ENCODE peak calls at places on chromosome 20, in six cellular contexts. One of them, this sample, is unnamed.

GRCh38 chr20:6886065-6886729 is 118.7 kb downstream of the BMP2 start:
- DNase-seq in HepG2: no peak
- DNase-seq in K562: no peak
- DNase-seq in H1: no peak
- DNase-seq in WTC11: peak; percentile 29
- DNase-seq in GM12878: no peak
- DNase-seq in this sample: peak; percentile 24

GRCh38 chr20:46683939-46684750 is 5.1 kb downstream of the TP53RK start:
- DNase-seq in GM12878: no peak
- DNase-seq in H1: peak; percentile 79
- DNase-seq in K562: peak; percentile 92
- DNase-seq in WTC11: peak; percentile 75
- DNase-seq in HepG2: no peak
- DNase-seq in this sample: peak; percentile 92

GRCh38 chr20:63159826-63160640 is 55.9 kb downstream of the YTHDF1 start:
- DNase-seq in H1: no peak
- DNase-seq in GM12878: no peak
- DNase-seq in WTC11: no peak
- DNase-seq in K562: no peak
- DNase-seq in HepG2: no peak
- DNase-seq in this sample: no peak

GRCh38 chr20:11769825-11770224 is 147.9 kb upstream of the BTBD3 start:
- DNase-seq in HepG2: no peak
- DNase-seq in H1: no peak
- DNase-seq in GM12878: no peak
- DNase-seq in K562: no peak
- DNase-seq in WTC11: no peak
- DNase-seq in this sample: no peak

GRCh38 chr20:51023617-51024155 is 779 bp upstream of the KCNG1 start:
- DNase-seq in K562: no peak
- DNase-seq in H1: peak; percentile 63
- DNase-seq in WTC11: peak; percentile 34
- DNase-seq in HepG2: no peak
- DNase-seq in GM12878: no peak
- DNase-seq in this sample: peak; percentile 36

GRCh38 chr20:11128131-11128831 is 454.5 kb upstream of the JAG1 start:
- DNase-seq in HepG2: no peak
- DNase-seq in K562: no peak
- DNase-seq in WTC11: no peak
- DNase-seq in GM12878: no peak
- DNase-seq in H1: no peak
- DNase-seq in this sample: no peak

GRCh38 chr20:46487628-46488027 is 25.7 kb downstream of the ZNF334 start:
- DNase-seq in HepG2: no peak
- DNase-seq in H1: no peak
- DNase-seq in K562: no peak
- DNase-seq in WTC11: no peak
- DNase-seq in GM12878: no peak
- DNase-seq in this sample: no peak

GRCh38 chr20:11140359-11140758 is 466.6 kb upstream of the JAG1 start:
- DNase-seq in WTC11: no peak
- DNase-seq in HepG2: no peak
- DNase-seq in H1: no peak
- DNase-seq in K562: no peak
- DNase-seq in GM12878: no peak
- DNase-seq in this sample: no peak

GRCh38 chr20:61321481-61321880 is 69.4 kb downstream of the CDH4 start:
- DNase-seq in GM12878: no peak
- DNase-seq in K562: no peak
- DNase-seq in WTC11: no peak
- DNase-seq in H1: no peak
- DNase-seq in HepG2: no peak
- DNase-seq in this sample: no peak

GRCh38 chr20:50582591-50583234 is 72.5 kb downstream of the PTPN1 start:
- DNase-seq in GM12878: no peak
- DNase-seq in K562: no peak
- DNase-seq in WTC11: no peak
- DNase-seq in HepG2: no peak
- DNase-seq in H1: no peak
- DNase-seq in this sample: no peak

GRCh38 chr20:36957875-36958667 is 6.6 kb upstream of the SAMHD1 start:
- DNase-seq in GM12878: no peak
- DNase-seq in WTC11: no peak
- DNase-seq in HepG2: no peak
- DNase-seq in H1: no peak
- DNase-seq in K562: no peak
- DNase-seq in this sample: no peak

GRCh38 chr20:63087236-63087871 is 80.6 kb upstream of the BHLHE23 start:
- DNase-seq in HepG2: no peak
- DNase-seq in GM12878: no peak
- DNase-seq in K562: no peak
- DNase-seq in WTC11: peak; percentile 8
- DNase-seq in H1: no peak
- DNase-seq in this sample: no peak

GRCh38 chr20:62413896-62414481 is 6.9 kb upstream of the CABLES2 start:
- DNase-seq in GM12878: no peak
- DNase-seq in WTC11: peak; percentile 60
- DNase-seq in H1: no peak
- DNase-seq in K562: no peak
- DNase-seq in HepG2: no peak
- DNase-seq in this sample: peak; percentile 58

GRCh38 chr20:57747889-57748456 is 38.2 kb upstream of the PMEPA1 start:
- DNase-seq in GM12878: no peak
- DNase-seq in H1: no peak
- DNase-seq in K562: no peak
- DNase-seq in HepG2: no peak
- DNase-seq in WTC11: no peak
- DNase-seq in this sample: no peak

GRCh38 chr20:25372584-25373336 is 17.9 kb downstream of the ABHD12 start:
- DNase-seq in GM12878: no peak
- DNase-seq in WTC11: no peak
- DNase-seq in K562: no peak
- DNase-seq in H1: no peak
- DNase-seq in HepG2: no peak
- DNase-seq in this sample: no peak

GRCh38 chr20:4256886-4257285 is 241.5 kb upstream of the RNF24 start:
- DNase-seq in HepG2: no peak
- DNase-seq in WTC11: no peak
- DNase-seq in K562: no peak
- DNase-seq in H1: no peak
- DNase-seq in GM12878: no peak
- DNase-seq in this sample: no peak

GRCh38 chr20:19745106-19745505 is 13.0 kb upstream of the RIN2 start:
- DNase-seq in HepG2: no peak
- DNase-seq in H1: no peak
- DNase-seq in K562: no peak
- DNase-seq in WTC11: no peak
- DNase-seq in GM12878: no peak
- DNase-seq in this sample: no peak

GRCh38 chr20:51800769-51801219 is 1.5 kb downstream of the SALL4 start:
- DNase-seq in H1: no peak
- DNase-seq in GM12878: no peak
- DNase-seq in HepG2: no peak
- DNase-seq in WTC11: peak; percentile 22
- DNase-seq in K562: no peak
- DNase-seq in this sample: peak; percentile 51

GRCh38 chr20:43726811-43727338 is at the start of gene GTSF1L:
- DNase-seq in GM12878: no peak
- DNase-seq in H1: no peak
- DNase-seq in HepG2: no peak
- DNase-seq in WTC11: no peak
- DNase-seq in K562: no peak
- DNase-seq in this sample: no peak

GRCh38 chr20:62409935-62410741 is 3.1 kb upstream of the CABLES2 start:
- DNase-seq in H1: peak; percentile 85
- DNase-seq in K562: peak; percentile 68
- DNase-seq in GM12878: no peak
- DNase-seq in WTC11: peak; percentile 76
- DNase-seq in HepG2: peak; percentile 42
- DNase-seq in this sample: peak; percentile 81

GRCh38 chr20:24771651-24772061 is 177.4 kb upstream of the CST7 start:
- DNase-seq in WTC11: no peak
- DNase-seq in H1: no peak
- DNase-seq in GM12878: no peak
- DNase-seq in HepG2: no peak
- DNase-seq in K562: no peak
- DNase-seq in this sample: no peak

GRCh38 chr20:37990571-37991151 is 42.6 kb downstream of the TTI1 start:
- DNase-seq in K562: peak; percentile 42
- DNase-seq in WTC11: no peak
- DNase-seq in HepG2: peak; percentile 40
- DNase-seq in H1: no peak
- DNase-seq in GM12878: peak; percentile 84
- DNase-seq in this sample: no peak
- TF ChIP-seq CREB1 in K562: no peak
- TF ChIP-seq CREB1 in WTC11: no peak
- TF ChIP-seq CREB1 in HepG2: no peak
- TF ChIP-seq CREB1 in H1: no peak
- TF ChIP-seq CREB1 in GM12878: peak; percentile 74
- TF ChIP-seq CREB1 in this sample: no peak

GRCh38 chr20:38143646-38144554 is 21.2 kb downstream of the TGM2 start:
- DNase-seq in WTC11: no peak
- DNase-seq in K562: peak; percentile 69
- DNase-seq in H1: no peak
- DNase-seq in GM12878: no peak
- DNase-seq in HepG2: peak; percentile 91
- DNase-seq in this sample: no peak

GRCh38 chr20:38144608-38145093 is 20.4 kb downstream of the TGM2 start:
- DNase-seq in GM12878: no peak
- DNase-seq in WTC11: no peak
- DNase-seq in K562: no peak
- DNase-seq in H1: no peak
- DNase-seq in HepG2: no peak
- DNase-seq in this sample: no peak

GRCh38 chr20:38141889-38142494 is 23.1 kb downstream of the TGM2 start:
- DNase-seq in K562: no peak
- DNase-seq in H1: no peak
- DNase-seq in HepG2: no peak
- DNase-seq in GM12878: no peak
- DNase-seq in WTC11: no peak
- DNase-seq in this sample: no peak

GRCh38 chr20:38141154-38141888 is 23.7 kb downstream of the TGM2 start:
- DNase-seq in H1: no peak
- DNase-seq in HepG2: no peak
- DNase-seq in GM12878: no peak
- DNase-seq in K562: peak; percentile 53
- DNase-seq in WTC11: no peak
- DNase-seq in this sample: no peak

GRCh38 chr20:38143238-38143645 is 21.8 kb downstream of the TGM2 start:
- DNase-seq in K562: no peak
- DNase-seq in WTC11: no peak
- DNase-seq in GM12878: no peak
- DNase-seq in HepG2: peak; percentile 99
- DNase-seq in H1: no peak
- DNase-seq in this sample: no peak
- TF ChIP-seq CREB1 in K562: no peak
- TF ChIP-seq CREB1 in WTC11: no peak
- TF ChIP-seq CREB1 in GM12878: no peak
- TF ChIP-seq CREB1 in HepG2: peak; percentile 46
- TF ChIP-seq CREB1 in H1: no peak
- TF ChIP-seq CREB1 in this sample: no peak

GRCh38 chr20:35006531-35006971 is 50.9 kb downstream of the MYH7B start:
- DNase-seq in K562: no peak
- DNase-seq in WTC11: peak; percentile 2
- DNase-seq in HepG2: no peak
- DNase-seq in H1: no peak
- DNase-seq in GM12878: no peak
- DNase-seq in this sample: no peak

GRCh38 chr20:35006009-35006408 is 50.3 kb downstream of the MYH7B start:
- DNase-seq in WTC11: peak; percentile 1
- DNase-seq in HepG2: no peak
- DNase-seq in H1: no peak
- DNase-seq in GM12878: no peak
- DNase-seq in K562: no peak
- DNase-seq in this sample: no peak

GRCh38 chr20:35004051-35004725 is 48.5 kb downstream of the MYH7B start:
- DNase-seq in WTC11: peak; percentile 8
- DNase-seq in K562: no peak
- DNase-seq in H1: no peak
- DNase-seq in GM12878: no peak
- DNase-seq in HepG2: no peak
- DNase-seq in this sample: no peak

GRCh38 chr20:35004749-35005462 is 49.2 kb downstream of the MYH7B start:
- DNase-seq in K562: no peak
- DNase-seq in GM12878: no peak
- DNase-seq in WTC11: peak; percentile 5
- DNase-seq in HepG2: no peak
- DNase-seq in H1: no peak
- DNase-seq in this sample: no peak

DNA sequence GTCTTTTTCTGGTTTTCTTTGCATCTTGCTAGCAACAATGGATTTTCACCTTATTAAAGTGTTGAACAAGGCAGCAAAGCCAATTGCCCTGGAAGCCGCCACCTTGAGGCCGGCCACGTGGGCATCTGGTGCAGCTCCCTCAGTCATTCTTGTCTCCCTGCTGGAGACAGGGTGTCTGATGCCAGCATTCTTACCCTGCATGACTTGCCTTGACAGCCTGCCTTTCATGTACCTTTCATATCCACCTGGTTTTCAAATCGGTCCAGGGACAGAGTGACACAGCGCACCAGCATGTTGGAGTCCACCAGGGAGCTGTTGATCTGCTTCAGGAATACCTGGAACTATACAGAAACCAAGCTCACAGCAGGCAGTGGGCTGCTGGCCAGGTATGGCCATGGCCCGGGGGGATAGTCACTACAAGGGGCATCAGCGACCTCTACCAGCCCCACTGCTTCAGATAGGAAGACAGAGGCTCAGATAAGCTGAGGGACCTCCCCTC is 49.8 kb downstream of the MYH7B start:
- DNase-seq in H1: no peak
- DNase-seq in K562: no peak
- DNase-seq in GM12878: no peak
- DNase-seq in WTC11: peak; percentile 5
- DNase-seq in HepG2: no peak
- DNase-seq in this sample: no peak
- TF ChIP-seq CREB1 in H1: no peak
- TF ChIP-seq CREB1 in K562: no peak
- TF ChIP-seq CREB1 in GM12878: no peak
- TF ChIP-seq CREB1 in WTC11: no peak
- TF ChIP-seq CREB1 in HepG2: no peak
- TF ChIP-seq CREB1 in this sample: no peak

GRCh38 chr20:15162061-15162740 is 824.8 kb upstream of the FLRT3 start:
- DNase-seq in GM12878: peak; percentile 48
- DNase-seq in HepG2: no peak
- DNase-seq in H1: no peak
- DNase-seq in K562: no peak
- DNase-seq in WTC11: no peak
- DNase-seq in this sample: no peak

GRCh38 chr20:15163632-15164031 is 826.2 kb upstream of the FLRT3 start:
- DNase-seq in GM12878: no peak
- DNase-seq in H1: no peak
- DNase-seq in K562: no peak
- DNase-seq in WTC11: no peak
- DNase-seq in HepG2: peak; percentile 10
- DNase-seq in this sample: no peak

GRCh38 chr20:15164726-15165125 is 827.3 kb upstream of the FLRT3 start:
- DNase-seq in H1: no peak
- DNase-seq in GM12878: no peak
- DNase-seq in HepG2: no peak
- DNase-seq in WTC11: no peak
- DNase-seq in K562: no peak
- DNase-seq in this sample: no peak

GRCh38 chr20:15171016-15171415 is 833.6 kb upstream of the FLRT3 start:
- DNase-seq in GM12878: no peak
- DNase-seq in H1: no peak
- DNase-seq in HepG2: no peak
- DNase-seq in K562: no peak
- DNase-seq in WTC11: no peak
- DNase-seq in this sample: no peak

GRCh38 chr20:15166744-15167143 is 829.3 kb upstream of the FLRT3 start:
- DNase-seq in H1: no peak
- DNase-seq in GM12878: no peak
- DNase-seq in WTC11: no peak
- DNase-seq in K562: no peak
- DNase-seq in HepG2: no peak
- DNase-seq in this sample: no peak
- TF ChIP-seq CREB1 in H1: no peak
- TF ChIP-seq CREB1 in GM12878: no peak
- TF ChIP-seq CREB1 in WTC11: no peak
- TF ChIP-seq CREB1 in K562: no peak
- TF ChIP-seq CREB1 in HepG2: no peak
- TF ChIP-seq CREB1 in this sample: no peak

This sample was measured in GM23338.